ENCODE peak calls at places on chromosomes 11 and 22, in nine cellular contexts. X is A549, F is GM12891, S is spleen, O is uterus, M is heart left ventricle, K is IMR-90, C is ovary, V is transverse colon. U is an unnamed sample.

GRCh38 chr11:35588627-35589026 is 29.6 kb upstream of the FJX1 start:
- DNase-seq in X (no peak), F (no peak), S (no peak), O (no peak), M (no peak), K (peak), C (no peak), V (no peak), U (no peak)

GRCh38 chr11:25272214-25272613 is 775.4 kb downstream of the LUZP2 start:
- DNase-seq in X (no peak), F (no peak), S (no peak), O (no peak), M (no peak), K (no peak), C (no peak), V (no peak), U (no peak)

GRCh38 chr11:114316980-114317675 is 20.9 kb downstream of the NNMT start:
- DNase-seq in X (no peak), F (no peak), S (no peak), O (peak), M (peak), K (no peak), C (peak), V (no peak), U (peak)

GRCh38 chr22:38641476-38641875 is 14.7 kb downstream of the FAM227A start:
- DNase-seq in X (no peak), F (no peak), S (no peak), O (no peak), M (no peak), K (no peak), C (no peak), V (no peak), U (no peak)

GRCh38 chr11:113730887-113731726 is 25.0 kb upstream of the TMPRSS5 start:
- DNase-seq in X (peak), F (no peak), S (no peak), O (peak), M (no peak), K (peak), C (peak), V (peak), U (peak)

GRCh38 chr11:19603771-19604170 is 108.9 kb upstream of the NAV2 start:
- DNase-seq in X (no peak), F (no peak), S (no peak), O (no peak), M (no peak), K (no peak), C (no peak), V (no peak), U (no peak)

GRCh38 chr11:86938900-86939880 is 16.0 kb downstream of the FZD4 start:
- DNase-seq in X (peak), F (no peak), S (no peak), O (no peak), M (no peak), K (peak), C (no peak), V (no peak), U (no peak)

GRCh38 chr11:79290766-79291165 is 150.1 kb downstream of the TENM4 start:
- DNase-seq in X (no peak), F (no peak), S (no peak), O (no peak), M (no peak), K (no peak), C (no peak), V (no peak), U (no peak)

GRCh38 chr22:46107089-46107664 is 43.1 kb upstream of the PPARA start:
- DNase-seq in X (no peak), F (no peak), S (no peak), O (peak), M (peak), K (no peak), C (peak), V (peak), U (peak)

GRCh38 chr11:90120191-90120590 is 14.3 kb upstream of the NAALAD2 start:
- DNase-seq in X (no peak), F (no peak), S (no peak), O (no peak), M (no peak), K (no peak), C (no peak), V (no peak), U (no peak)

DNA sequence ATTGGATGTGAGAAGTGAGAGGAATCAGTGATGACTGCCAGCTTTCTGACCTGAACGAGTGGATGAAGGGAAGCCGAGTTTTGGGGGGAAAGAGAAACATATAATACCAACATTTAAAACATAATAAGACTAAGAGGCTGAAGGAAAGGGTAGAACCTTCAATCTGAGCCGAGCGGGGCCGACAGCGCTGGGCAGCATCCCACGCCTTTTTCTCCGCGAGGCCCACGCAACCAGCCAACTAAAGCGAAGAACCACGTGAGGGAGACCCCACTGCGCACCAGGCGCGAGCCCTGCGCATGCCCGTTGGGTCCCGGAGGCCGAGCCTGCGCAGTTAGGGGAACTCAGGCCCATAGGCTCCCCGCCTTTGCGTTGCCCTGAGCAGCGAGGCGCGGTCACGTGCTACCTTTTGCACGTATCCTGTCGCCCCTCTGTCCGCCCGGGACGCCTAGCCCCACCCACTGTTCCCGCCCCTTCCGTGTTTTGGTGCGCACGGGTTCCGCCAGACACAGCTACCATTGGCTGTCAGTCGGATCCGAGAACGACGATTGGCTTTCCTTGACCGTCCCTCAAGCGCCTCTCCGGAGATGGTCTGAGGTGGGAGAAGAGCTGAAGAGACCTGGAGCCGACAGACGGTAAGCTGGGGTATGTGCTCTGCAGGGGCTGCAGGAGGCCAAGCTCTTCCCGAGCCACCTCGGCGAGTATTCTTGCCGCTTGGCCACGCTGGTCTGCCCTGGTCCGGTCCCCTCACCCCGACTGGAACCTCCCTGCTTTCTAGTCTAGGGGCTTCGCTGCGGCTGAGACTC is at the start of gene HINFP:
- DNase-seq in X (peak), F (peak), S (peak), O (peak), M (peak), K (peak), C (peak), V (peak), U (peak)
- TF ChIP-seq POLR2A in X (peak), F (peak), S (peak), O (peak), M (no peak), K (no peak), C (peak), V (peak), U (no peak)

DNA sequence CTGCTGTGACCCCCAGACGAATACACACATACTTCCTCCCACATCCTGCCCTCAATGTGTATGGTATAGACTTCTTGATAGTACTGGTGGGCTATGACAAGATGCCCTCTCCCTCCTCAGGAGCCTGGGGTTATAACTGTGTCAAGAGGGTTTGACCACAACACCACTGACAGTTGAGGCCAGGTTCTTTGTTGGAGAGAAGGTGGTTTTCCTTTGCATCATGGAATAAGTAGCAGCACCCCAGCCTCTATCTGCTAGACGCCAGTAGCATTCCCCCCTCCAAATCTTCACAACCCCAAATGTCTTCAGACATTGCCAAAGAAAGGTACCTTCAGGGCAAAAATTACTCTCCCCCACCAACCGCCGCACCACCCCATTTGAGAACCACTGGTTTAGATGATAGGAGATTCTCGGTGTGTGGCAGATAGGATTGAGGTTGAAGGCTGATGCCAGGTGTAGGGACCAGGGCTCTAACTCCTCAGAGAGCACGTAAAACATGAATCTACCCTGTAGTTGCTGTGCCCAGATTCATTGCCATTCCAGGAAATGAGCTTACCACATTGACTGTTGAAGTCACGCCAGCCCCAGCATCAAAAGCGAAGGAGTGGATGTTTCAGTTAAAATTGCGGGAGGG is 5.5 kb upstream of the MYO18B start:
- DNase-seq in X (no peak), F (no peak), S (no peak), O (no peak), M (no peak), K (no peak), C (no peak), V (no peak), U (no peak)
- TF ChIP-seq POLR2A in X (no peak), F (no peak), S (no peak), O (no peak), M (no peak), K (no peak), C (no peak), V (no peak), U (no peak)

GRCh38 chr11:61917043-61917356 is 366 bp downstream of the RAB3IL1 start:
- DNase-seq in X (no peak), F (peak), S (no peak), O (no peak), M (peak), K (no peak), C (no peak), V (no peak), U (no peak)

GRCh38 chr11:61912530-61912898 is 4.9 kb downstream of the RAB3IL1 start:
- DNase-seq in X (no peak), F (no peak), S (peak), O (peak), M (peak), K (no peak), C (peak), V (no peak), U (peak)

GRCh38 chr11:61913699-61914395 is 3.5 kb downstream of the RAB3IL1 start:
- DNase-seq in X (no peak), F (no peak), S (peak), O (peak), M (no peak), K (no peak), C (no peak), V (no peak), U (no peak)

GRCh38 chr11:61912991-61913698 is 4.2 kb downstream of the RAB3IL1 start:
- DNase-seq in X (no peak), F (no peak), S (peak), O (peak), M (peak), K (no peak), C (peak), V (no peak), U (peak)

GRCh38 chr11:61914471-61915171 is 2.7 kb downstream of the RAB3IL1 start:
- DNase-seq in X (no peak), F (peak), S (no peak), O (peak), M (no peak), K (no peak), C (peak), V (no peak), U (no peak)
- TF ChIP-seq POLR2A in X (no peak), F (no peak), S (no peak), O (no peak), M (no peak), K (no peak), C (no peak), V (no peak), U (no peak)

GRCh38 chr11:2401436-2401984 is 960 bp downstream of the TSSC4 start:
- DNase-seq in X (peak), F (no peak), S (no peak), O (no peak), M (no peak), K (no peak), C (no peak), V (no peak), U (no peak)
- TF ChIP-seq POLR2A in X (no peak), F (no peak), S (no peak), O (no peak), M (no peak), K (no peak), C (no peak), V (no peak), U (no peak)

GRCh38 chr22:19787849-19788141 is 27.2 kb downstream of the TBX1 start:
- DNase-seq in X (no peak), F (no peak), S (peak), O (no peak), M (no peak), K (no peak), C (no peak), V (no peak), U (no peak)

GRCh38 chr22:19786959-19787848 is 26.6 kb downstream of the TBX1 start:
- DNase-seq in X (no peak), F (no peak), S (peak), O (no peak), M (no peak), K (no peak), C (no peak), V (no peak), U (no peak)

GRCh38 chr22:19789406-19789805 is 28.8 kb downstream of the TBX1 start:
- DNase-seq in X (no peak), F (no peak), S (peak), O (no peak), M (no peak), K (no peak), C (no peak), V (no peak), U (no peak)

GRCh38 chr22:19789828-19790227 is 29.2 kb downstream of the TBX1 start:
- DNase-seq in X (no peak), F (no peak), S (peak), O (no peak), M (no peak), K (no peak), C (no peak), V (no peak), U (no peak)

DNA sequence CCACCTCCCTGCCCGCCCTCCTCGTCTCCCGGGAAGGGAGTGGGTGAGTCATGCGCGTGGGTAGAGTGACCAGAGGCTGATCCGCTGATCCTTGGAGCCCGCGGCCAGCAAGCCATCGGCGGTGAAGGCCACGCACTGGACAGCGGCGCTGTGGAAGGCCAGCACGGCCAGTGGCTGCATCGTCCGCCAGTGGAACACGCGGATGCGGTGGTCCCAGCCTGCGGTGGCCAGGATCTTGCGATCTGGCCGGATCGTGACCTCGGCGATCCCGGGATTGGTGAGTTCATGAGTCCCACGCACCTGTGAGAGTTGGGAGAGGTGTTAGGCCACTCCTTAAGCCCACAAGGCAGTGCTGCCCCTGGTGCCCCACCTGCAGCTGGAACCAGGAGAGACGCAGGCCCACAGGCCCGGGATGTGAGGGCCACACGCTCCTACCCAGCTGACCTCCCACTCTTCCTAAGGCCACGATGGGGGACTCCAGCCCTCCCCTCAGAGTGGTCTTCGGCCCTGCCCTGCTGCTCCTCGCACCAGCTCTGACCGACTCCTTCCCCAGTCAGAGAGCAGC is 28.2 kb downstream of the TBX1 start:
- DNase-seq in X (no peak), F (no peak), S (peak), O (no peak), M (no peak), K (no peak), C (no peak), V (no peak), U (no peak)
- TF ChIP-seq POLR2A in X (no peak), F (no peak), S (no peak), O (no peak), M (no peak), K (no peak), C (no peak), V (no peak), U (no peak)

GRCh38 chr11:64165842-64166635 is at the start of gene MACROD1:
- DNase-seq in X (peak), F (peak), S (peak), O (peak), M (peak), K (peak), C (peak), V (peak), U (peak)
- TF ChIP-seq POLR2A in X (peak), F (no peak), S (no peak), O (peak), M (peak), K (no peak), C (no peak), V (peak), U (no peak)

GRCh38 chr11:117097567-117098268 is 510 bp downstream of the SIK3 start:
- DNase-seq in X (peak), F (no peak), S (no peak), O (no peak), M (peak), K (no peak), C (peak), V (peak), U (peak)

GRCh38 chr11:117099681-117100080 is 1.5 kb upstream of the SIK3 start:
- DNase-seq in X (no peak), F (no peak), S (no peak), O (no peak), M (no peak), K (no peak), C (no peak), V (no peak), U (no peak)

GRCh38 chr11:117096140-117096972 is 1.9 kb downstream of the SIK3 start:
- DNase-seq in X (no peak), F (peak), S (no peak), O (no peak), M (no peak), K (no peak), C (peak), V (peak), U (peak)

GRCh38 chr11:117096973-117097566 is 1.2 kb downstream of the SIK3 start:
- DNase-seq in X (no peak), F (no peak), S (no peak), O (no peak), M (no peak), K (no peak), C (no peak), V (no peak), U (no peak)

GRCh38 chr11:117098269-117099231 is at the start of gene SIK3:
- DNase-seq in X (peak), F (peak), S (peak), O (peak), M (peak), K (peak), C (peak), V (peak), U (peak)
- TF ChIP-seq POLR2A in X (peak), F (peak), S (no peak), O (peak), M (no peak), K (peak), C (peak), V (peak), U (peak)

GRCh38 chr22:29837780-29838598 is at the start of gene ASCC2:
- DNase-seq in X (peak), F (peak), S (peak), O (peak), M (peak), K (peak), C (peak), V (peak), U (peak)
- TF ChIP-seq POLR2A in X (peak), F (peak), S (no peak), O (peak), M (peak), K (peak), C (peak), V (peak), U (peak)

DNA sequence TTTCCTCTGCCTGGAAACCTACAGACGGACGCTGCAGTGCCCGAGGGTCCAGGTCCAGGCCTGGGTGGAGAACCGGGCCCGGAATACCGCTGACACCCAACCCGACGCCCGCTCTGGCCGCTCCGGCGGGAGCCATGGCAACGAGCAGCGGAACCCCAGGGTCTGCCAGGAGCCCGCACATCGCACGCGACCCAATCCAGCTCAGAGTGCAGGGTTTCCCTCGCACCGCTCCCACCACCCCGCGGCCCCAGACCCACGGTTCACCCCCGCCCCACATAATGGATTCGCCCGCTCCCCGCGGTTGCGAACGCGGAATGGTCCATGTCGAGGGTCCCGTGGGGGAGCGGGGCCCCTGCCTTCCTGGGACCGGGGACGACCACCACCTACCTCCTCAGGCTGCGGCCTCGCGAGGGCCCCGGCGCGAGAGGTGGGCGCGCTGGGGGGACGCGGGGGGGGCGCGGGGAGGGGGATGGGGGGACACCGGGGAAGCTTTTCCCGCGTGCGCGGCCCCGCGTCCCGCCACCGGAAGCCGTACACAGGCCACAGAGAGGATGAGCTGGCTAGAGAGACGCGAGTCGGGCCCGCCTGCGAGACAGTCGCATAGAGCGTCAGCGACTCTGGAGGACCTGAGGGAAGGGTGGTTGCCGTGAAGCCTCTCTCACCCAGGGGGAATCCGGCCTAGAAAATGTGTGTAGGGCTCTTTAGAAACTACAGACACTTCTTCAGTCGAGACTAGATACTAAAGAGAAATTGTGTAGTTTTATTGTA is at the start of gene SSRP1:
- DNase-seq in X (peak), F (peak), S (peak), O (peak), M (peak), K (peak), C (peak), V (peak), U (peak)
- TF ChIP-seq POLR2A in X (peak), F (peak), S (no peak), O (no peak), M (no peak), K (peak), C (peak), V (peak), U (no peak)